ENCODE peak calls at places on chromosome 19, in ten cellular contexts. K, M, C, U, A, P, N, J, D and R are unnamed samples.

GRCh38 chr19:10270180-10270615 is 722 bp upstream of the ICAM1 start:
- DNase-seq in U (peak; percentile 46), J (no peak), P (peak; percentile 68), C (peak; percentile 62), N (peak; percentile 67), K (peak; percentile 36), M (no peak), D (peak; percentile 82), A (peak; percentile 41), R (peak; percentile 27)

GRCh38 chr19:42422576-42423461 is 4.4 kb downstream of the LIPE start:
- DNase-seq in C (peak; percentile 71), P (peak; percentile 81), U (peak; percentile 64), J (peak; percentile 80), M (no peak), D (peak; percentile 36), K (peak; percentile 64), N (peak; percentile 87), A (no peak), R (no peak)

GRCh38 chr19:50640368-50640767 is 687 bp upstream of the SYT3 start:
- DNase-seq in K (no peak), J (no peak), D (no peak), U (no peak), A (no peak), C (no peak), P (no peak), N (no peak), M (no peak), R (no peak)

GRCh38 chr19:13234518-13234917 is 84.3 kb downstream of the IER2 start:
- DNase-seq in D (peak; percentile 66), U (no peak), C (peak; percentile 62), J (peak; percentile 38), M (no peak), N (peak; percentile 73), A (peak; percentile 80), K (peak; percentile 60), P (peak; percentile 82), R (peak; percentile 71)

GRCh38 chr19:9323557-9323918 is 441 bp upstream of the ZNF559 start:
- DNase-seq in D (peak; percentile 81), J (peak; percentile 27), P (no peak), A (peak; percentile 52), U (peak; percentile 67), K (peak; percentile 76), N (no peak), M (peak; percentile 80), C (no peak), R (peak; percentile 74)

GRCh38 chr19:42132851-42133528 is 744 bp upstream of the POU2F2 start:
- DNase-seq in J (peak; percentile 82), C (peak; percentile 86), D (peak; percentile 70), M (peak; percentile 50), K (peak; percentile 79), U (peak; percentile 59), N (peak; percentile 84), P (peak; percentile 87), A (peak; percentile 94), R (peak; percentile 89)

GRCh38 chr19:50171752-50172151 is 8.7 kb upstream of the IZUMO2 start:
- DNase-seq in J (no peak), U (no peak), M (no peak), K (no peak), D (no peak), A (no peak), P (no peak), N (no peak), C (no peak), R (no peak)

GRCh38 chr19:40578442-40578908 is 1.8 kb downstream of the SHKBP1 start:
- DNase-seq in P (no peak), M (no peak), D (peak; percentile 57), U (no peak), C (no peak), K (no peak), A (no peak), N (no peak), J (no peak), R (no peak)

GRCh38 chr19:33446156-33446917 is 72.8 kb downstream of the CEBPG start:
- DNase-seq in N (no peak), U (no peak), C (no peak), D (no peak), J (peak; percentile 5), A (no peak), M (no peak), P (no peak), K (no peak), R (no peak)

GRCh38 chr19:17376935-17377600 is at the start of gene PLVAP:
- DNase-seq in A (no peak), J (no peak), N (no peak), M (no peak), P (no peak), C (no peak), K (no peak), D (no peak), U (no peak), R (no peak)

GRCh38 chr19:2561895-2562294 is 86.0 kb downstream of the GADD45B start:
- DNase-seq in A (no peak), D (no peak), C (peak; percentile 71), N (no peak), P (peak; percentile 53), M (no peak), K (no peak), J (no peak), U (no peak), R (no peak)

GRCh38 chr19:45822716-45823115 is 7.6 kb upstream of the RSPH6A start:
- DNase-seq in A (no peak), K (no peak), P (no peak), D (peak; percentile 17), N (no peak), J (no peak), M (no peak), U (no peak), C (no peak), R (no peak)

GRCh38 chr19:4456843-4457653 is 546 bp downstream of the UBXN6 start:
- DNase-seq in C (no peak), D (peak; percentile 68), P (peak; percentile 83), U (no peak), J (peak; percentile 86), K (peak; percentile 82), A (peak; percentile 91), M (no peak), N (no peak), R (peak; percentile 84)

GRCh38 chr19:39506944-39507714 is 7.8 kb upstream of the SELENOV start:
- DNase-seq in K (peak; percentile 63), P (peak; percentile 90), J (peak; percentile 86), C (peak; percentile 8), A (peak; percentile 84), N (peak; percentile 53), M (no peak), U (no peak), D (peak; percentile 67), R (peak; percentile 86)

GRCh38 chr19:30556230-30556711 is 184.1 kb downstream of the ZNF536 start:
- DNase-seq in A (no peak), N (no peak), C (no peak), K (no peak), M (peak; percentile 38), U (no peak), J (peak; percentile 38), P (no peak), D (no peak), R (no peak)

GRCh38 chr19:19094513-19094912 is 30.7 kb downstream of the SLC25A42 start:
- DNase-seq in U (no peak), P (no peak), J (no peak), D (no peak), M (no peak), C (no peak), A (no peak), K (no peak), N (no peak), R (no peak)